ENCODE peak calls at places on chromosomes 11 and 22, in six cellular contexts. K is CD4-positive, alpha-beta T cell; P is heart right ventricle; Z is stomach; Y is fibroblast of lung; L is lung. U is an unnamed sample. For H3K27me3, the result is how much of the 10 kb centered on the place peaks cover.

GRCh38 chr22:27195104-27195503 is 537.7 kb downstream of the MIAT start:
- DNase-seq in Y (no peak), P (peak), L (no peak), Z (no peak), K (no peak), U (no peak)

GRCh38 chr22:41106122-41106968 is 14.0 kb downstream of the EP300 start:
- DNase-seq in Z (no peak), L (no peak), Y (peak), K (no peak), P (no peak), U (no peak)

GRCh38 chr11:75627879-75628668 is 40.8 kb downstream of the MAP6 start:
- DNase-seq in P (no peak), K (no peak), Y (no peak), Z (no peak), L (no peak), U (no peak)

GRCh38 chr11:128854801-128855200 is 12.3 kb downstream of the KCNJ1 start:
- DNase-seq in K (no peak), P (no peak), L (no peak), Z (no peak), Y (no peak), U (no peak)

GRCh38 chr11:64769283-64769682 is 9.1 kb downstream of the SF1 start:
- DNase-seq in P (no peak), L (no peak), K (no peak), Z (no peak), Y (no peak), U (no peak)

GRCh38 chr11:59660621-59661020 is 8.2 kb downstream of the PATL1 start:
- DNase-seq in P (no peak), Y (no peak), Z (no peak), L (no peak), K (no peak), U (no peak)

GRCh38 chr11:96967616-96968015 is 577.8 kb downstream of the JRKL start:
- DNase-seq in K (no peak), P (no peak), Y (peak), L (no peak), Z (no peak), U (no peak)

GRCh38 chr11:64444838-64445441 is 86.0 kb downstream of the RPS6KA4 start:
- DNase-seq in P (no peak), K (no peak), Z (no peak), L (no peak), Y (peak), U (no peak)

GRCh38 chr22:17152971-17153370 is 6.1 kb downstream of the HDHD5 start:
- DNase-seq in Z (no peak), P (no peak), K (no peak), L (no peak), Y (no peak), U (no peak)

GRCh38 chr22:44392446-44392921 is 79.7 kb upstream of the SHISAL1 start:
- DNase-seq in P (peak), L (no peak), Z (no peak), K (no peak), Y (no peak), U (peak)

GRCh38 chr11:120830092-120830491 is 193.8 kb upstream of the TBCEL start:
- DNase-seq in P (no peak), Y (no peak), K (no peak), Z (no peak), L (no peak), U (no peak)

DNA sequence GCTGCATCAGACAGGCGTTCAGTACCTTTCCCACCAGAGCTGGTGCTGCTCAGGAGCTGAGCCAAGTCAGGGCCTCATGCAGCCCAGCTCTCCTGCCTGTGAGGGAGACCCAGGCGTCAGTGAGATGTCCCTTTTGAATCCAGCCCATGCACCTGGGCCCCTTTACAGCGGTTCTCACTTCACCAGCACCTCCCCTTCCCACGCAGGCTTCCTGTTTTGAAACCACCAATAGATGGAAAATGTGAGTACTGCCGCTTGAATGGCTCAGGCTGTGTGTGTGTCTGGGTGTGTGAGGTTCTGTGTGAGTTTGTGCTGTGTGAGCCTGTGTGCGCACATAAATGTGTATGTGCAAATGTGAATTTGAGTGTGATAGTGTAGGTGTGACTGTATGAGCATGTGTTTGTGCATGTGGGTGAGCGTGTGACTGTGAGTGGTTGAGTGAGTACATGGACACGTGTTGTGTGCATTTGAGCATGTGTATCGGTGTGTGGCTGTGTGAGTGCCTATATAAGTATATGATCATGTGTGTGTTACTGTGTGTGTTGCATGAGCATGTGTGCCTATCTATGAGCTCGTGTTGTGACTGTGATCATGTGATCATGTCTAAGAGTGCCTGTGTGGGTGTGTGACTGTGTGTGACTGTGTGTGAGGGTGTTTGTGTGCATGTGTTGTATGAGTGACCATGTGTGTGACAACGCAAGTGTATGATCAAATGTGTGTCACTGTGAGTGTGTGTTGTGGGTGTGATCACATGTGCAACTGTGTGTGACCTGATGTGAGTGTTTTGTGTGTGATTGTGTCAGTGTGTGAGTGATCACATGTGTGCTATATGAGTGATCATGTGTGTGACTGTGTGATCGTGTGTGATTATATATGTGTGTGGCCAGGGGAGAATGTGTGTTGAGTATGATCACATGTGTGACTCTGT is 88.7 kb downstream of the UBASH3B start:
- DNase-seq in P (no peak), L (no peak), Y (no peak), K (peak), Z (peak), U (peak)
- H3K27me3 ChIP-seq in P (under half), L (under half), Y (under half), K (under half), Z (under half), U (under half)

GRCh38 chr22:37306494-37306829 is 24.2 kb downstream of the CYTH4 start:
- DNase-seq in P (no peak), K (no peak), L (no peak), Z (no peak), Y (no peak), U (no peak)
- H3K27ac ChIP-seq in P (peak), K (peak), L (peak), Z (peak), Y (peak), U (peak)

GRCh38 chr11:124441519-124441918 is 4.0 kb downstream of the OR8B8 start:
- DNase-seq in K (no peak), Z (no peak), L (no peak), P (no peak), Y (no peak), U (no peak)
- H3K27me3 ChIP-seq in K (under half), Z (under half), L (under half), P (under half), Y (under half), U (under half)

DNA sequence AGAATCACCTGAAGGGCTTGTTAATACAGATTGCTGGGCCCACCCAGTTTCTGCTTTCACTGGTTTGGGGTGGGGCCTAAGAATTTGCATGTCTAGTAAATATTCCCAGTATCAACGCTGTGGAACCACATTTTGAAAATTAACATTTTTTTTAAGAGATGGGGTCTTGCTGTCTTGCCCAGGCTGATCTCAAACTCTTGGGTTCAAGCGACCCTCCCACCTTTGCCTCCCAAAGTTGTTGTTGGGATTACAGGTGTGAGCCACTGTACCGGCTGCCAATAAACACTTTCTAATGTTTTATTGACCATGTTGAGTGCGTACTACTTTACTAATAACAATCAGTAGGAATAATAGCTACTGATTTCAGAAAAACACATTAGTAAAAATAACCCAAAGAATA is 2.5 kb downstream of the EIF4G2 start:
- DNase-seq in P (no peak), K (no peak), L (no peak), Z (no peak), Y (no peak), U (no peak)
- H3K27ac ChIP-seq in P (peak), K (peak), L (no peak), Z (no peak), Y (no peak), U (no peak)